ENCODE peak calls at places on chromosomes 2 and 18, in four cellular contexts. One of them, this sample, is unnamed.

GRCh38 chr2:11257078-11257477 is 87.4 kb downstream of the ROCK2 start:
- DNase-seq in CD8-positive, alpha-beta T cell: no peak
- DNase-seq in brain microvascular endothelial cell: no peak
- DNase-seq in AG10803: no peak
- DNase-seq in this sample: no peak

GRCh38 chr2:165214093-165214492 is 10.2 kb upstream of the SCN3A start:
- DNase-seq in CD8-positive, alpha-beta T cell: no peak
- DNase-seq in AG10803: no peak
- DNase-seq in brain microvascular endothelial cell: no peak
- DNase-seq in this sample: no peak

GRCh38 chr2:112794131-112794733 is 9.9 kb upstream of the IL1A start:
- DNase-seq in brain microvascular endothelial cell: peak
- DNase-seq in AG10803: peak
- DNase-seq in CD8-positive, alpha-beta T cell: no peak
- DNase-seq in this sample: peak

GRCh38 chr18:28019425-28020108 is 157.4 kb downstream of the CDH2 start:
- DNase-seq in CD8-positive, alpha-beta T cell: no peak
- DNase-seq in brain microvascular endothelial cell: no peak
- DNase-seq in AG10803: no peak
- DNase-seq in this sample: no peak

GRCh38 chr2:79929624-79930023 is 374.9 kb downstream of the LRRTM1 start:
- DNase-seq in CD8-positive, alpha-beta T cell: no peak
- DNase-seq in AG10803: no peak
- DNase-seq in brain microvascular endothelial cell: no peak
- DNase-seq in this sample: no peak

GRCh38 chr2:18930977-18931376 is 341.6 kb upstream of the NT5C1B start:
- DNase-seq in brain microvascular endothelial cell: no peak
- DNase-seq in AG10803: no peak
- DNase-seq in CD8-positive, alpha-beta T cell: no peak
- DNase-seq in this sample: no peak

GRCh38 chr2:205678743-205679142 is 3.6 kb upstream of the NRP2 start:
- DNase-seq in CD8-positive, alpha-beta T cell: no peak
- DNase-seq in brain microvascular endothelial cell: no peak
- DNase-seq in AG10803: no peak
- DNase-seq in this sample: no peak

GRCh38 chr2:27152796-27153464 is 4.1 kb downstream of the TCF23 start:
- DNase-seq in CD8-positive, alpha-beta T cell: no peak
- DNase-seq in brain microvascular endothelial cell: peak
- DNase-seq in AG10803: no peak
- DNase-seq in this sample: peak

GRCh38 chr18:29436459-29436858 is 1259.5 kb upstream of the CDH2 start:
- DNase-seq in AG10803: no peak
- DNase-seq in CD8-positive, alpha-beta T cell: no peak
- DNase-seq in brain microvascular endothelial cell: no peak
- DNase-seq in this sample: no peak

GRCh38 chr2:6309415-6310185 is 556.1 kb downstream of the CMPK2 start:
- DNase-seq in CD8-positive, alpha-beta T cell: no peak
- DNase-seq in brain microvascular endothelial cell: no peak
- DNase-seq in AG10803: no peak
- DNase-seq in this sample: no peak

GRCh38 chr18:73724908-73725307 is 422.7 kb downstream of the FBXO15 start:
- DNase-seq in AG10803: peak
- DNase-seq in brain microvascular endothelial cell: no peak
- DNase-seq in CD8-positive, alpha-beta T cell: no peak
- DNase-seq in this sample: no peak

GRCh38 chr2:48905696-48906095 is 150.2 kb upstream of the LHCGR start:
- DNase-seq in brain microvascular endothelial cell: no peak
- DNase-seq in AG10803: no peak
- DNase-seq in CD8-positive, alpha-beta T cell: no peak
- DNase-seq in this sample: no peak

GRCh38 chr2:48900321-48901014 is 144.9 kb upstream of the LHCGR start:
- DNase-seq in AG10803: peak
- DNase-seq in brain microvascular endothelial cell: no peak
- DNase-seq in CD8-positive, alpha-beta T cell: no peak
- DNase-seq in this sample: no peak

GRCh38 chr2:48896870-48897269 is 141.3 kb upstream of the LHCGR start:
- DNase-seq in AG10803: no peak
- DNase-seq in brain microvascular endothelial cell: no peak
- DNase-seq in CD8-positive, alpha-beta T cell: no peak
- DNase-seq in this sample: no peak

GRCh38 chr2:48902521-48902920 is 147.0 kb upstream of the LHCGR start:
- DNase-seq in brain microvascular endothelial cell: no peak
- DNase-seq in AG10803: no peak
- DNase-seq in CD8-positive, alpha-beta T cell: no peak
- DNase-seq in this sample: no peak

GRCh38 chr2:48901015-48901343 is 145.5 kb upstream of the LHCGR start:
- DNase-seq in CD8-positive, alpha-beta T cell: no peak
- DNase-seq in AG10803: no peak
- DNase-seq in brain microvascular endothelial cell: no peak
- DNase-seq in this sample: no peak
- H3K4me3 ChIP-seq in CD8-positive, alpha-beta T cell: no peak
- H3K4me3 ChIP-seq in AG10803: no peak
- H3K4me3 ChIP-seq in brain microvascular endothelial cell: no peak
- H3K4me3 ChIP-seq in this sample: no peak

GRCh38 chr2:133484106-133484505 is 84.2 kb downstream of the NCKAP5 start:
- DNase-seq in brain microvascular endothelial cell: no peak
- DNase-seq in AG10803: peak
- DNase-seq in CD8-positive, alpha-beta T cell: no peak
- DNase-seq in this sample: peak
- TF ChIP-seq CTCF in brain microvascular endothelial cell: no peak
- TF ChIP-seq CTCF in AG10803: peak
- TF ChIP-seq CTCF in CD8-positive, alpha-beta T cell: no peak
- TF ChIP-seq CTCF in this sample: peak

GRCh38 chr2:179177694-179178093 is 86.9 kb downstream of the SESTD1 start:
- DNase-seq in brain microvascular endothelial cell: no peak
- DNase-seq in CD8-positive, alpha-beta T cell: no peak
- DNase-seq in AG10803: no peak
- DNase-seq in this sample: no peak

GRCh38 chr2:179184610-179185009 is 80.0 kb downstream of the SESTD1 start:
- DNase-seq in brain microvascular endothelial cell: no peak
- DNase-seq in AG10803: no peak
- DNase-seq in CD8-positive, alpha-beta T cell: no peak
- DNase-seq in this sample: no peak

GRCh38 chr2:179181002-179181401 is 83.6 kb downstream of the SESTD1 start:
- DNase-seq in brain microvascular endothelial cell: no peak
- DNase-seq in AG10803: no peak
- DNase-seq in CD8-positive, alpha-beta T cell: no peak
- DNase-seq in this sample: no peak

GRCh38 chr2:179179719-179180118 is 84.9 kb downstream of the SESTD1 start:
- DNase-seq in CD8-positive, alpha-beta T cell: no peak
- DNase-seq in brain microvascular endothelial cell: no peak
- DNase-seq in AG10803: no peak
- DNase-seq in this sample: no peak

GRCh38 chr2:179180242-179180641 is 84.4 kb downstream of the SESTD1 start:
- DNase-seq in brain microvascular endothelial cell: no peak
- DNase-seq in AG10803: no peak
- DNase-seq in CD8-positive, alpha-beta T cell: no peak
- DNase-seq in this sample: no peak
- H3K4me3 ChIP-seq in brain microvascular endothelial cell: no peak
- H3K4me3 ChIP-seq in AG10803: no peak
- H3K4me3 ChIP-seq in CD8-positive, alpha-beta T cell: no peak
- H3K4me3 ChIP-seq in this sample: no peak

DNA sequence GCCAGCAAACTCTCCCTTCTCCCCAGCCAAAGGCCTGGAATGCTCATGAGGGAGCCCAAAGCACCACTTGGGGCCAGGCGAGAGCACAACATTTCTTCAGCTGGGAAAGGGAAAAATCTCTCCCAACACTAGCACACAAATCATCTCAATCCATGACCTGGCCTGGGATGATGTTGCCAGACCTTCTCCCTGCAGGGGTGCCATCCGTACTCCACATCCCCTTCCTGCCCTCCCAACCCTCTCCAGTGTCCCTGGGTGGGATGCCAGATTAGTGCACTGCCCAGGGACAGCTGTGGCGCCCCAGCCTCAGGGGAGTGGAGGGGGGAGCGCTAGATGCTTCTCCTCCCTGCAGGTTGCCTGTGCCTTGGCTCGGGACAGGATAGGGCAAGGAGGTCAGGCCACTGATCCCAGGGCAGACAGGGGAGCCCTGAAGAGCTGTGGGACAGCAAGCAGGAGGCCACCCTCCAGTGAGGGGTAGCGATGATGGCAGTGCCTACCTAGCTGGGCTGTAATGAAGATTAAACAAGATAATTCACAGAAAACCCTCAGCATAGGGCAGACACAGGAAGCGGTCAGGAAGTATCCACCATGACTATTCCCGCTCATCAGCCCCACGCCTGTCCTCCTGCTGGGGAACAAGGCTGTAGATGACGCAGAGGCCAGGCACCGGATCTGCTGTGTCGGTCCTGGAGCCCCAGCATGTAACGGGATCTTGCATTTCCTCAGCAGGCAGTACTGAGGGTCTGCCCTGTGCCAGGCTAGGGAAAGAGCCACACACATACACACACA is 31.1 kb downstream of the SERTAD2 start:
- DNase-seq in AG10803: no peak
- DNase-seq in brain microvascular endothelial cell: peak
- DNase-seq in CD8-positive, alpha-beta T cell: no peak
- DNase-seq in this sample: no peak
- TF ChIP-seq CTCF in AG10803: peak
- TF ChIP-seq CTCF in brain microvascular endothelial cell: peak
- TF ChIP-seq CTCF in CD8-positive, alpha-beta T cell: no peak
- TF ChIP-seq CTCF in this sample: peak

GRCh38 chr18:55420665-55420964 is 167.4 kb downstream of the TCF4 start:
- DNase-seq in AG10803: no peak
- DNase-seq in brain microvascular endothelial cell: no peak
- DNase-seq in CD8-positive, alpha-beta T cell: no peak
- DNase-seq in this sample: no peak

GRCh38 chr18:55418439-55418838 is 169.6 kb downstream of the TCF4 start:
- DNase-seq in AG10803: no peak
- DNase-seq in brain microvascular endothelial cell: no peak
- DNase-seq in CD8-positive, alpha-beta T cell: no peak
- DNase-seq in this sample: no peak

GRCh38 chr18:55419132-55419938 is 168.7 kb downstream of the TCF4 start:
- DNase-seq in CD8-positive, alpha-beta T cell: no peak
- DNase-seq in brain microvascular endothelial cell: no peak
- DNase-seq in AG10803: peak
- DNase-seq in this sample: no peak

GRCh38 chr18:55420977-55421611 is 166.9 kb downstream of the TCF4 start:
- DNase-seq in brain microvascular endothelial cell: no peak
- DNase-seq in CD8-positive, alpha-beta T cell: no peak
- DNase-seq in AG10803: no peak
- DNase-seq in this sample: no peak

GRCh38 chr18:55419939-55420664 is 167.9 kb downstream of the TCF4 start:
- DNase-seq in brain microvascular endothelial cell: no peak
- DNase-seq in AG10803: peak
- DNase-seq in CD8-positive, alpha-beta T cell: no peak
- DNase-seq in this sample: peak
- H3K4me3 ChIP-seq in brain microvascular endothelial cell: no peak
- H3K4me3 ChIP-seq in AG10803: peak
- H3K4me3 ChIP-seq in CD8-positive, alpha-beta T cell: no peak
- H3K4me3 ChIP-seq in this sample: peak

DNA sequence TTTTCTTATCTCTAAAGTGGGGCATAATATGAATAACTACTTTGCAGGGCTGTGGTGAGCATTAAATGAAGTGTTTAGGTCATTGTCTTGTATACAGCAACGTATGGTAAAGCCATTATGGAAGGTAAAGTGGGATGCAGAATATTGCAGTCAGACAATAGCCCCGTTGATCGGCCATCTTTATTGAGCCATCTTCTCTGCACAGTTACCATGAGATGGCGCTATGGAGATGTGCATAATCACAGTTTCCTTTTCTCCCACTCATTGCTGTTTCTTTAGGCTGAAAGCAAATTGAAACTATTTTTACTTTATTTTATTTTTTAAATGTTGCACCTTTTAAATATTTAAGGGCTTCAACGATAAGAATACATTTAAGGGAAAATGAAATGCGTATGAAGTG is 108.9 kb downstream of the THSD7B start:
- DNase-seq in AG10803: peak
- DNase-seq in brain microvascular endothelial cell: peak
- DNase-seq in CD8-positive, alpha-beta T cell: no peak
- DNase-seq in this sample: no peak
- TF ChIP-seq CTCF in AG10803: peak
- TF ChIP-seq CTCF in brain microvascular endothelial cell: peak
- TF ChIP-seq CTCF in CD8-positive, alpha-beta T cell: no peak
- TF ChIP-seq CTCF in this sample: no peak

DNA sequence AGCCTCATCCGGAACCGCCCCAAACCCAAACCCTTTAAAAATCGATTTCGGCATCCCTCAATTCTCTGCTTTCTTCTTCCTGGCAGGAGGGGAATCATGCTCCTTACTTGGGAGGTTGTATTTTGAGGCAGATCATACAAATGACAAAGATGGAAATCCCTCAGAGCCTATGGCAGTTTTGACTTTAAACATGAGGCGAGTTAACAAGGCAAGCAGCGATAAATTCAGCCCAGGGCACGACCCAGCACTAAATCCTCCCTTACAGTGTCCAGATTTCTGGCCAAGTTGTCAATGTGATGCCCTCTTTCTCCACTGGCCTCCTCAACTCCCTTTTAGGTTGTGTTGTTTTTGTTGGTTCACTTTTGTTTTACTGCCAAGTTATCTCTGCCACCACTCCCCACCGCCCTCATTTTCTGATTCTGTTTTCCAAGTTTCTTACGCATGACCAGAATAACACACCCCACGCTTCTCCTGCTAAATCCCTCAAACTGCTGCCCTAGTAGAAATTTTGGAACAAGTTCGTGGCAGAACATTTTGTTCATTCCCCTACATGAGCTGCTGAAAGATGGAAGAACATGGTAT is 68.3 kb downstream of the CTAGE1 start:
- DNase-seq in CD8-positive, alpha-beta T cell: no peak
- DNase-seq in AG10803: no peak
- DNase-seq in brain microvascular endothelial cell: no peak
- DNase-seq in this sample: no peak
- H3K4me3 ChIP-seq in CD8-positive, alpha-beta T cell: peak
- H3K4me3 ChIP-seq in AG10803: no peak
- H3K4me3 ChIP-seq in brain microvascular endothelial cell: peak
- H3K4me3 ChIP-seq in this sample: peak

GRCh38 chr18:53864758-53865157 is 359.7 kb downstream of the MBD2 start:
- DNase-seq in AG10803: peak
- DNase-seq in brain microvascular endothelial cell: peak
- DNase-seq in CD8-positive, alpha-beta T cell: no peak
- DNase-seq in this sample: no peak
- TF ChIP-seq CTCF in AG10803: peak
- TF ChIP-seq CTCF in brain microvascular endothelial cell: no peak
- TF ChIP-seq CTCF in CD8-positive, alpha-beta T cell: no peak
- TF ChIP-seq CTCF in this sample: no peak

This sample was measured in foreskin fibroblast.